ENCODE peak calls at places on chromosomes 3 and 15, in six cellular contexts. A is pancreas, L is fibroblast of pulmonary artery, R is PC-3, Z is astrocyte of the cerebellum, G is body of pancreas. M is an unnamed sample.

GRCh38 chr3:20924646-20925395 is 738.8 kb upstream of the SGO1 start:
- DNase-seq in R (no peak), Z (no peak), L (no peak), G (no peak), A (no peak), M (no peak)

GRCh38 chr3:169564883-169565282 is 98.6 kb downstream of the MECOM start:
- DNase-seq in L (no peak), Z (no peak), G (no peak), R (peak), A (no peak), M (no peak)

GRCh38 chr3:149706905-149707304 is 45.4 kb downstream of the COMMD2 start:
- DNase-seq in A (no peak), L (peak), Z (no peak), R (no peak), G (no peak), M (no peak)

GRCh38 chr3:104279617-104280016 is 1087.1 kb upstream of the ALCAM start:
- DNase-seq in R (peak), A (no peak), G (no peak), L (peak), Z (peak), M (no peak)

GRCh38 chr15:40054056-40054745 is 15.2 kb upstream of the SRP14 start:
- DNase-seq in A (peak), Z (no peak), L (no peak), R (no peak), G (no peak), M (peak)

GRCh38 chr3:129161860-129162271 is 1.0 kb upstream of the ISY1 start:
- DNase-seq in R (peak), Z (no peak), G (peak), L (no peak), A (no peak), M (peak)

GRCh38 chr15:78668987-78669386 is 28.0 kb upstream of the CHRNB4 start:
- DNase-seq in R (no peak), G (no peak), A (no peak), L (no peak), Z (no peak), M (no peak)

GRCh38 chr3:49554639-49555265 is 475 bp downstream of the BSN start:
- DNase-seq in G (no peak), L (peak), A (no peak), R (peak), Z (no peak), M (peak)

GRCh38 chr3:69210068-69210730 is 87.8 kb upstream of the LMOD3 start:
- DNase-seq in R (no peak), A (no peak), G (no peak), L (no peak), Z (no peak), M (no peak)

DNA sequence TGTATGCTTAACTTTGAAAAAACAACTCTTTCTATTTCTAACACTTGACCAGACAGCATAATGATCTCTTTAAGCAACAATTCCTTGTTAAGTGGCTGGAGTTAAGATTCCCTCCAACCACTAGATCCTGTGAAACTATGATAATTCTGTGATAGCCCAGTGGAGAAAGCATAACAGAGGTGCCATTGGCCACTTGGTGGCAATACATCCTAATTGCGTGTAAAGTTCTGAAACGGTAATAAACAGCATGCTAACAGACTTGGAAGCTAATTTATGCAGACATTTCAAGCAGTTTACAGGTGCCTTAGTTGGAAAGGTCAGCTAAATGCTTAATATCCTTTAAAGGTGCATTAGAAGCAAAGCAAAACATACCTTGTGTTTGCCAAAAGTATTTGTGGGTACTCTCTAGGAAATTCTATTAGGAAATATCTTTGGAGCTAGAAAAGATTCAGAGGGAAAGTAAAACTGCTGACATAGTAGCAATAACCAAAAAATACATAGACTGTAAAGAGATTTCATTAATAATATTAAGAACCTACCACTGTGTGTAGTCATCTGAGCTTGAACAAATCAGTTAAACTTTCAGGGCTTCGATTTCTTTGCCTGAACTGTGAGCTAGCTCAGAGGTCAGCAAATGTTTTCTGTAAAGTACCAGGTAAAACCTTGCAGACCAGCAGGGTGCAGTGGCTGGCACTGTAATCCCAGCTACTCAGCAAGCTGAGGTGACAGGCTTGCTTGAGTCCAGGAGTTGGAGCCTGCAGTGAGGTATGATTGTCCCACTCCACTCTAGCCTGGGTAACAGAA is 19.0 kb upstream of the CSTA start:
- DNase-seq in R (peak), Z (no peak), A (peak), G (peak), L (no peak), M (no peak)
- TF ChIP-seq CTCF in R (peak), Z (no peak), A (peak), G (peak), L (no peak), M (no peak)

DNA sequence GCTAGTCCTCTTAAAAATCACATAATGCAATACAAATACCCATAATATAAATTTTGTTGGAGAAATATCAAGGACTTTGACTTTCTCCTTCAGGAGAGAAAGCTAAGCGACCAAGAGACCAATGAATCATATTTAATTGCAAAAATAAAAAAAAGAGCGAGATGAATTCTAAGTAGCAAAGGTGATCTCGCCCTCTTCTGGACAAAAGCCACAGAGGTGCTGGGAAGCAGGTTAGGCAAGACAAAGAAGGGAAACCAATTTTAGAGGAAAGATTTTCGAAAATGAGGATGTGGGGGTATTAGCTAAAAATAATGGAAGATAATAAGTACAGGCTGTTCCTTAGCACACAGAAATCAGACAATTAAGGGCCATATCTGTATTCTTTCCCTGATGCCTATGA is 111.4 kb upstream of the PLAAT1 start:
- DNase-seq in Z (no peak), G (no peak), R (peak), A (no peak), L (no peak), M (no peak)
- TF ChIP-seq CTCF in Z (no peak), G (no peak), R (peak), A (no peak), L (no peak), M (no peak)

GRCh38 chr15:50886139-50886467 is 22.4 kb upstream of the AP4E1 start:
- DNase-seq in R (no peak), L (no peak), A (no peak), Z (no peak), G (no peak), M (no peak)
- TF ChIP-seq CTCF in R (peak), L (no peak), A (no peak), Z (no peak), G (no peak), M (no peak)

GRCh38 chr3:85384372-85384771 is 425.6 kb downstream of the CADM2 start:
- DNase-seq in R (no peak), L (no peak), G (no peak), A (no peak), Z (no peak), M (no peak)
- TF ChIP-seq CTCF in R (no peak), L (no peak), G (no peak), A (no peak), Z (no peak), M (no peak)

GRCh38 chr3:11006986-11007385 is 14.4 kb downstream of the SLC6A1 start:
- DNase-seq in R (no peak), G (no peak), A (no peak), Z (no peak), L (no peak), M (no peak)
- TF ChIP-seq CTCF in R (no peak), G (no peak), A (no peak), Z (no peak), L (no peak), M (no peak)

GRCh38 chr3:153783106-153783505 is 338.1 kb upstream of the ARHGEF26 start:
- DNase-seq in G (no peak), A (no peak), Z (no peak), L (peak), R (no peak), M (no peak)

GRCh38 chr3:153783804-153784203 is 337.4 kb upstream of the ARHGEF26 start:
- DNase-seq in L (peak), R (no peak), Z (no peak), G (no peak), A (no peak), M (no peak)

GRCh38 chr3:153789380-153789779 is 331.8 kb upstream of the ARHGEF26 start:
- DNase-seq in G (no peak), L (no peak), A (no peak), Z (no peak), R (no peak), M (no peak)

GRCh38 chr3:153785901-153786300 is 335.3 kb upstream of the ARHGEF26 start:
- DNase-seq in G (no peak), A (no peak), R (peak), Z (no peak), L (no peak), M (no peak)
- TF ChIP-seq CTCF in G (no peak), A (no peak), R (peak), Z (no peak), L (no peak), M (no peak)

GRCh38 chr3:188868803-188869202 is 303.0 kb upstream of the TPRG1 start:
- DNase-seq in R (no peak), A (no peak), L (no peak), Z (no peak), G (no peak), M (no peak)
- TF ChIP-seq CTCF in R (no peak), A (no peak), L (no peak), Z (no peak), G (no peak), M (no peak)

GRCh38 chr3:197491923-197492664 is 63.7 kb downstream of the BDH1 start:
- DNase-seq in Z (no peak), R (no peak), L (no peak), G (no peak), A (no peak), M (no peak)

GRCh38 chr3:197490659-197491058 is 65.1 kb downstream of the BDH1 start:
- DNase-seq in G (no peak), R (no peak), A (no peak), L (no peak), Z (no peak), M (no peak)

GRCh38 chr3:197491478-197491877 is 64.3 kb downstream of the BDH1 start:
- DNase-seq in R (no peak), G (no peak), L (no peak), A (no peak), Z (no peak), M (no peak)

GRCh38 chr3:197487911-197488391 is 67.8 kb downstream of the BDH1 start:
- DNase-seq in Z (peak), A (no peak), L (peak), G (peak), R (peak), M (no peak)

GRCh38 chr3:197490098-197490497 is 65.7 kb downstream of the BDH1 start:
- DNase-seq in A (no peak), G (no peak), R (peak), Z (no peak), L (peak), M (no peak)
- TF ChIP-seq CTCF in A (no peak), G (no peak), R (no peak), Z (peak), L (peak), M (no peak)

DNA sequence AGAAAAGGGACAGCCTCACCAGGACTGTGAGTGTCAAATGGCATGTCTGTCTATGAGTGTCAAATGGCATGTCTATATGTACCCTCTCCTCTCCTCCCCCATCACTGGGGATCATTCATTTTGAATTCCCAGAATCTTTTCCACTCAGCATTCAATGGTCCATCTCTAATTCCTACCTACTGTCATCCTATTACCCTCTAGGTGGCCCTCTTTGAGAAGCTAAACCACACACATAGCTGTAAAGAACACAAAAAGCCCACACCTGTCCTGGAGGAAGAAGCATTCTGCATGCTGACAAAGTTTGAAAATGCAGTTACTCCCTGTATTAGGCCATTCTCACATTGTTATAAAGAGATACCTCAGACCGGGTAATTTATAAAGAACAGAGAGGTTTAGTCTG is 46.2 kb upstream of the PYDC2 start:
- DNase-seq in R (no peak), A (no peak), G (no peak), L (no peak), Z (no peak), M (no peak)
- TF ChIP-seq CTCF in R (no peak), A (no peak), G (no peak), L (no peak), Z (no peak), M (no peak)

GRCh38 chr3:37554364-37554763 is 307.3 kb upstream of the CTDSPL start:
- DNase-seq in G (no peak), L (no peak), Z (no peak), R (peak), A (no peak), M (no peak)
- TF ChIP-seq CTCF in G (peak), L (no peak), Z (no peak), R (peak), A (no peak), M (no peak)

M was measured in activated B cell treated with CpG ODN at 0.5 μM for 24 hours.